ENCODE peak calls at places on chromosomes 2 and 18, in six cellular contexts. U is HepG2, W is H1, D is GM12878, M is K562, E is HCT116. P is an unnamed sample.

GRCh38 chr2:27320958-27321543 is 1.8 kb downstream of the MPV17 start:
- DNase-seq in U (peak), W (no peak), D (no peak), M (peak), E (peak), P (peak)

GRCh38 chr2:215367647-215368492 is 56.0 kb downstream of the ATIC start:
- DNase-seq in U (no peak), W (no peak), D (no peak), M (no peak), E (no peak), P (no peak)

GRCh38 chr2:156907806-156908205 is 349.7 kb upstream of the GALNT5 start:
- DNase-seq in U (no peak), W (no peak), D (no peak), M (no peak), E (no peak), P (no peak)

GRCh38 chr2:120680136-120680761 is 55.4 kb upstream of the GLI2 start:
- DNase-seq in U (peak), W (peak), D (peak), M (peak), E (peak), P (peak)

GRCh38 chr2:212646698-212647097 is 108.1 kb upstream of the ERBB4 start:
- DNase-seq in U (no peak), W (no peak), D (no peak), M (no peak), E (no peak), P (no peak)

GRCh38 chr18:61580061-61580460 is 246.8 kb downstream of the CDH20 start:
- DNase-seq in U (no peak), W (no peak), D (no peak), M (no peak), E (no peak), P (no peak)

GRCh38 chr2:119823734-119824334 is 64.1 kb downstream of the PTPN4 start:
- DNase-seq in U (peak), W (no peak), D (no peak), M (peak), E (no peak), P (peak)

GRCh38 chr2:186125156-186125555 is 360.9 kb upstream of the ZC3H15 start:
- DNase-seq in U (no peak), W (no peak), D (no peak), M (no peak), E (no peak), P (no peak)

GRCh38 chr2:40653829-40654228 is 201.9 kb upstream of the SLC8A1 start:
- DNase-seq in U (no peak), W (no peak), D (no peak), M (no peak), E (no peak), P (no peak)

GRCh38 chr2:23649819-23650218 is 264.8 kb downstream of the KLHL29 start:
- DNase-seq in U (no peak), W (no peak), D (no peak), M (no peak), E (no peak), P (no peak)

GRCh38 chr18:50340078-50340477 is 34.8 kb upstream of the SKA1 start:
- DNase-seq in U (no peak), W (peak), D (no peak), M (no peak), E (no peak), P (no peak)

GRCh38 chr2:233300401-233300800 is 7.2 kb upstream of the SAG start:
- DNase-seq in U (no peak), W (no peak), D (no peak), M (no peak), E (no peak), P (no peak)

GRCh38 chr2:50765590-50765989 is 266.3 kb downstream of the NRXN1 start:
- DNase-seq in U (no peak), W (no peak), D (no peak), M (no peak), E (no peak), P (no peak)

GRCh38 chr2:20052872-20053281 is 1.4 kb upstream of the LAPTM4A start:
- DNase-seq in U (no peak), W (no peak), D (no peak), M (peak), E (peak), P (no peak)

GRCh38 chr18:11411021-11411420 is 198.4 kb upstream of the SLC35G4 start:
- DNase-seq in U (no peak), W (no peak), D (no peak), M (no peak), E (no peak), P (no peak)

DNA sequence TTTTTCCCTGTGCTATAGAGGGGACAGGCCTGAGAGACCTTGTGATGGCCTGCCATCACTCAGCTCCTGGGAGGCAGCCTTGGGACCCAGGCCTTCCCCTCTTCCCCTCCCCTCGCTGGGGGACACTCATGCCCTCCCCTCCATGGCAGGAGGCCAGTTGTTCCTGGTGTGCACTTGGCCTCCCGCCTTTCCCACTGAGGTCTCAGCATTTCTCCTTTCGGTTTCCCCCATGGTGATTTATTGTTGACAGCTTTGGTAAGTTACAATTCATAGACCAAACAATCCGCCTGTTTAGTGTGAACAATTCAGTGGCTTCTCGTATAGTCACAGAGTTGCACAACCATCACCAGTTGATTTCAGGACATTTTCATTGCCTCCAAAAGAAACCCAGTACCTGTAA is 10.2 kb upstream of the CNDP1 start:
- DNase-seq in U (no peak), W (no peak), D (no peak), M (no peak), E (no peak), P (no peak)
- TF ChIP-seq JUND in U (no peak), W (no peak), D (no peak), M (no peak), E (no peak), P (no peak)

DNA sequence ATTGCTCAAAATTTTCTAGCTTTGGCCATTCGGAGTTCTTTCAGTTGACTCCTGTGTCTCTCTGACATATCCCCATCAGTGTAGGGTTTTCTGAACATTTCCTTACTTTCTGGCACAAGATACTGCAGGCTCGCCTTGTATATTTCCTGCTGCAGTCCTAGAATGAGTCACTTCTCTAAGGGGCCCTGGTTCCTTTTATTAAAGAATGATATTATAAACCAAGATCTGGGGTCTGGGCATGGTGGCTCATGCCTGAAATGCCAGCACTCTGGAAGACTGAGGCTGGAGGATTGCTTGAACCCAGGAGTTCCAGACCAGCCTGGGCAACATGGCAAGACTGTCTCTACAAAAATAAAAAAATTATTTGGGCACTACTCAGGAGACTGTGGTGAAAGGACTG is 3.0 kb upstream of the RPL37A start:
- DNase-seq in U (no peak), W (no peak), D (no peak), M (no peak), E (no peak), P (no peak)
- TF ChIP-seq JUND in U (no peak), W (no peak), D (no peak), M (no peak), E (no peak), P (no peak)

DNA sequence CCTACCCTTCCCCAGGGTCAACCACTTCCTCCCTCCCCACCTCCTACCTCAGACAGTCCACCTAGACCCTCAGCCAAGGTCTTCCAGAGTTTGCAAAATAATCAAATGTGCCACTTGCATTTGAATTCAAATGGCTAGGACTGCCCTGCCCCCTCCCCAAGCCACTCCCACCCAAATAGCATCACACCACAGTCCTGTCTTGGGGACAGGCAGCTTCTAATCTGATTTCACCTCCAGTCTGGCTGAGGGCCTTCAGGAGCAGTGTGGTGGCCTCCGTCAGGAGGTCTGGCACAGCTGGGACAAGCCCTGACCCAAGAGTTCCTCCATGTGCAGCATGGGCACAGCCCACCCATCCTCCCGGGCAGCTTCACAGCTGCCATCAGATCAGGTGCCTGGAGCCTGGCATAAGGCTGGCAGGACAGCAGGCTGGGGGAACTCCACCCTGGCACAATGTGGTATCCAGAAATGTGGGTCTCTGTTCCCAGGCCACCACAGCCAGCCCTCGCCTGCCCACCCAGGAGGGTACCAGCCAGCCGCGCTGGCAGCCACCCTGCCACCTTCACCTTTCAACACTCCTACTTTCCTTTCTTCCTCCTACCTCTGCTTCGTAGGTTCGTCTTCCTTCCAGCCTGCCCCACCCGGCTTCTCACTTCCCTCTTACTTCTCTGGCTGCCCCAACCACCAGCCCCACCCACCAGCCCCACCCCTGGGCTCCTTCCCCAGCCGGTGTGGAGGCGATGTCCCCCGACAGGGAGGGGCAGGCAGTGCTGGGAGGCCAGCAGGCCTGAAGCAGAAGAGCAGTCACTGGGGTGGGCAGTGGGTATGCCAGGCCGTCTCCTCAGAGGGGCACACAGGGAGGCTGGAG is at the start of gene CAPG:
- DNase-seq in U (no peak), W (peak), D (no peak), M (peak), E (no peak), P (no peak)
- TF ChIP-seq JUND in U (no peak), W (no peak), D (no peak), M (no peak), E (no peak), P (no peak)

DNA sequence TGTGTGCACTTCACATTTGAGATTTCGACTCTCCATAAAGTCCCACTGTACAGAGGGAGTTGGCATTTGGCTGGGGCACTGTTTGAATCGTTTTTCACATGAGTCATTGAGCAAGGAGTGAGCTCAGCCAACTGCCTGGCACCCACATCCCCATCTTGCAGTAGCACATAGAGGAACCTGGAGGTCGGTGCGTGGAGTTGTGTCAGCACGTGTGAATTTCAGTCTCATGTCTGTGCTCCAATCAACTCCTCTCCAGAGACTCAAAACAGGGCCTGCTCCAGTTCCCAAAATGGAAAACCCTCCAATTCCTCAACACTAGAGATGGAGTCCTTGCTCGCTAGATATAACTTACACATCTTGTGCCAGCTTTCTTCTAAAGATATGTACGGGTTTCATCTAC is 126.8 kb upstream of the CAPN13 start:
- DNase-seq in U (no peak), W (no peak), D (no peak), M (no peak), E (no peak), P (no peak)
- TF ChIP-seq JUND in U (no peak), W (no peak), D (no peak), M (no peak), E (no peak), P (no peak)

GRCh38 chr2:117360586-117360985 is 453.9 kb upstream of the DDX18 start:
- DNase-seq in U (no peak), W (no peak), D (no peak), M (no peak), E (no peak), P (no peak)
- TF ChIP-seq JUND in U (no peak), W (no peak), D (no peak), M (no peak), E (no peak), P (no peak)

GRCh38 chr2:240257940-240258580 is 117.6 kb upstream of the OTOS start:
- DNase-seq in U (no peak), W (no peak), D (no peak), M (no peak), E (no peak), P (no peak)
- TF ChIP-seq JUND in U (no peak), W (no peak), D (no peak), M (no peak), E (no peak), P (no peak)

GRCh38 chr18:41644466-41644865 is 310.6 kb upstream of the PIK3C3 start:
- DNase-seq in U (no peak), W (no peak), D (no peak), M (no peak), E (no peak), P (no peak)

GRCh38 chr18:41646915-41647314 is 308.1 kb upstream of the PIK3C3 start:
- DNase-seq in U (no peak), W (no peak), D (no peak), M (no peak), E (no peak), P (no peak)

GRCh38 chr18:41643427-41643826 is 311.6 kb upstream of the PIK3C3 start:
- DNase-seq in U (no peak), W (no peak), D (no peak), M (no peak), E (no peak), P (no peak)

GRCh38 chr18:41647914-41648313 is 307.1 kb upstream of the PIK3C3 start:
- DNase-seq in U (no peak), W (no peak), D (no peak), M (no peak), E (no peak), P (no peak)

GRCh38 chr18:41645600-41646360 is 309.3 kb upstream of the PIK3C3 start:
- DNase-seq in U (no peak), W (no peak), D (no peak), M (no peak), E (no peak), P (no peak)
- TF ChIP-seq JUND in U (no peak), W (no peak), D (no peak), M (no peak), E (no peak), P (no peak)

DNA sequence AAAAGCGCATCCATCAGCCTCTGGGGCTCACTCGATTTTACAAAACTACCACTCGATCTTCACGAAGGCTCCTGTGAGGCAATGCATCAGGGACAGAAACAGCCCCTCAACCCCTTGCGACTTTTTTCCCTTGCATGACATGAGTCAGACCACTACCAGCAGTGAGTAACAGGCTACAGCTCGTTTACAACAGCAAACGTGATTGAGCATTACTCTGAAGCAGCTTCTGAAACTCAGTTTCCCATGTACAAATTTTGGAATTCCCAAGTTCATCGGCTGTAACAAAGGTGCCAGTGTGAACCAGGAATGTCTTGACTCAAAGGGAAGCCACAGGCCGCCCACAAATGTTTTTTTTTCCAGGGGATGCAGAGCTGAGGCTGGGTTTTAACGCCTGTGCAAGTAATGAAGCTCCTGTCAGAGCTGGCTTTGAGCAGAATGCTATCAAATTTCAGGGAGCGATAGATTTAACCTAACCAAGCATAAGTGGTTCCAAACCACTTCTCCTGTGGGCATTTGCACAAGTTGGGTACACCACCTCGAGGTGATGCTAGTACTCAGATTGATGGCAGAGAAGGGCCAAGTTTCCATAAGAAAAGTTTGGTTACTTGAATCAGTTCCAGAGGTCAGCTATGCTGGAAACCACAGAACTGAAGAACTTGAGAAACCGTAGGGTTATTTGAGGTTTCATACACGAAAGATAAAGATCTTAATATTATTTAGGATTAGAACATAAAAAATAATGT is 238.4 kb upstream of the SOX11 start:
- DNase-seq in U (no peak), W (no peak), D (no peak), M (no peak), E (no peak), P (no peak)
- TF ChIP-seq JUND in U (no peak), W (no peak), D (no peak), M (no peak), E (no peak), P (no peak)

GRCh38 chr2:238585836-238586821 is 159.4 kb downstream of the ASB1 start:
- DNase-seq in U (no peak), W (no peak), D (no peak), M (no peak), E (no peak), P (no peak)
- TF ChIP-seq JUND in U (no peak), W (no peak), D (no peak), M (no peak), E (no peak), P (no peak)

P was measured in T47D.